ENCODE peak calls at places on chromosomes 16 and 17, in nine cellular contexts. V, R, T, P, W, E, B, C and F are unnamed samples.

GRCh38 chr16:12081048-12081404 is 104.5 kb downstream of the SNX29 start:
- DNase-seq in V (no peak), R (no peak), T (no peak), P (no peak), W (no peak), E (peak), B (no peak), C (peak), F (no peak)

GRCh38 chr17:77834170-77835115 is 124.1 kb upstream of the TNRC6C start:
- DNase-seq in V (peak), R (peak), T (peak), P (peak), W (peak), E (peak), B (peak), C (peak), F (peak)

GRCh38 chr16:65769776-65770438 is 596.6 kb upstream of the CDH5 start:
- DNase-seq in V (no peak), R (no peak), T (no peak), P (no peak), W (no peak), E (no peak), B (peak), C (no peak), F (no peak)

GRCh38 chr17:17104036-17104435 is 61.8 kb downstream of the MPRIP start:
- DNase-seq in V (no peak), R (no peak), T (no peak), P (no peak), W (no peak), E (no peak), B (no peak), C (no peak), F (no peak)

GRCh38 chr17:48588519-48588918 is 1.5 kb downstream of the HOXB3 start:
- DNase-seq in V (no peak), R (no peak), T (no peak), P (no peak), W (no peak), E (no peak), B (no peak), C (no peak), F (no peak)

GRCh38 chr17:44794699-44795413 is 35.2 kb downstream of the GJC1 start:
- DNase-seq in V (no peak), R (no peak), T (no peak), P (no peak), W (no peak), E (no peak), B (no peak), C (no peak), F (no peak)

GRCh38 chr16:11949527-11949926 is 7.7 kb upstream of the NPIPB2 start:
- DNase-seq in V (peak), R (no peak), T (no peak), P (no peak), W (no peak), E (no peak), B (peak), C (peak), F (no peak)

GRCh38 chr17:77848257-77848656 is 110.2 kb upstream of the TNRC6C start:
- DNase-seq in V (no peak), R (peak), T (no peak), P (no peak), W (no peak), E (no peak), B (peak), C (no peak), F (no peak)

GRCh38 chr17:82754297-82755208 is 2.7 kb downstream of the TBCD start:
- DNase-seq in V (no peak), R (no peak), T (no peak), P (no peak), W (no peak), E (no peak), B (peak), C (no peak), F (no peak)

GRCh38 chr17:32020943-32021617 is 13.9 kb downstream of the LRRC37B start:
- DNase-seq in V (no peak), R (no peak), T (no peak), P (no peak), W (no peak), E (no peak), B (no peak), C (no peak), F (no peak)

GRCh38 chr16:60929-61878 is 7.6 kb downstream of the SNRNP25 start:
- DNase-seq in V (no peak), R (no peak), T (no peak), P (no peak), W (no peak), E (no peak), B (no peak), C (no peak), F (peak)

GRCh38 chr16:27414803-27415431 is 12.9 kb downstream of the IL21R start:
- DNase-seq in V (no peak), R (no peak), T (no peak), P (no peak), W (no peak), E (no peak), B (no peak), C (no peak), F (no peak)

GRCh38 chr16:60646631-60647030 is 1389.6 kb downstream of the CDH8 start:
- DNase-seq in V (no peak), R (no peak), T (no peak), P (no peak), W (no peak), E (no peak), B (no peak), C (no peak), F (no peak)

GRCh38 chr17:48564200-48565023 is 13.7 kb downstream of the HOXB4 start:
- DNase-seq in V (no peak), R (no peak), T (no peak), P (no peak), W (no peak), E (no peak), B (no peak), C (peak), F (no peak)

GRCh38 chr17:35069311-35069710 is 5.8 kb upstream of the RFFL start:
- DNase-seq in V (no peak), R (no peak), T (no peak), P (no peak), W (no peak), E (no peak), B (no peak), C (no peak), F (no peak)

GRCh38 chr17:16935786-16936185 is 36.1 kb downstream of the TNFRSF13B start:
- DNase-seq in V (no peak), R (peak), T (no peak), P (no peak), W (no peak), E (peak), B (no peak), C (no peak), F (peak)

GRCh38 chr17:48054238-48055185 is 6.4 kb downstream of the NFE2L1 start:
- DNase-seq in V (no peak), R (peak), T (peak), P (peak), W (no peak), E (peak), B (peak), C (peak), F (peak)

GRCh38 chr16:80107900-80108299 is 432.9 kb upstream of the DYNLRB2 start:
- DNase-seq in V (no peak), R (no peak), T (no peak), P (no peak), W (no peak), E (no peak), B (no peak), C (no peak), F (no peak)

GRCh38 chr16:78705694-78706093 is 606.2 kb downstream of the WWOX start:
- DNase-seq in V (peak), R (no peak), T (no peak), P (no peak), W (no peak), E (no peak), B (peak), C (no peak), F (no peak)

GRCh38 chr17:42354956-42355843 is 33.0 kb downstream of the STAT3 start:
- DNase-seq in V (no peak), R (no peak), T (no peak), P (no peak), W (no peak), E (no peak), B (no peak), C (no peak), F (no peak)

GRCh38 chr17:46056800-46057304 is 57.8 kb downstream of the STH start:
- DNase-seq in V (no peak), R (no peak), T (no peak), P (peak), W (no peak), E (no peak), B (no peak), C (no peak), F (peak)

GRCh38 chr17:17412331-17412730 is 64.5 kb upstream of the MED9 start:
- DNase-seq in V (no peak), R (no peak), T (no peak), P (no peak), W (no peak), E (no peak), B (no peak), C (no peak), F (no peak)

DNA sequence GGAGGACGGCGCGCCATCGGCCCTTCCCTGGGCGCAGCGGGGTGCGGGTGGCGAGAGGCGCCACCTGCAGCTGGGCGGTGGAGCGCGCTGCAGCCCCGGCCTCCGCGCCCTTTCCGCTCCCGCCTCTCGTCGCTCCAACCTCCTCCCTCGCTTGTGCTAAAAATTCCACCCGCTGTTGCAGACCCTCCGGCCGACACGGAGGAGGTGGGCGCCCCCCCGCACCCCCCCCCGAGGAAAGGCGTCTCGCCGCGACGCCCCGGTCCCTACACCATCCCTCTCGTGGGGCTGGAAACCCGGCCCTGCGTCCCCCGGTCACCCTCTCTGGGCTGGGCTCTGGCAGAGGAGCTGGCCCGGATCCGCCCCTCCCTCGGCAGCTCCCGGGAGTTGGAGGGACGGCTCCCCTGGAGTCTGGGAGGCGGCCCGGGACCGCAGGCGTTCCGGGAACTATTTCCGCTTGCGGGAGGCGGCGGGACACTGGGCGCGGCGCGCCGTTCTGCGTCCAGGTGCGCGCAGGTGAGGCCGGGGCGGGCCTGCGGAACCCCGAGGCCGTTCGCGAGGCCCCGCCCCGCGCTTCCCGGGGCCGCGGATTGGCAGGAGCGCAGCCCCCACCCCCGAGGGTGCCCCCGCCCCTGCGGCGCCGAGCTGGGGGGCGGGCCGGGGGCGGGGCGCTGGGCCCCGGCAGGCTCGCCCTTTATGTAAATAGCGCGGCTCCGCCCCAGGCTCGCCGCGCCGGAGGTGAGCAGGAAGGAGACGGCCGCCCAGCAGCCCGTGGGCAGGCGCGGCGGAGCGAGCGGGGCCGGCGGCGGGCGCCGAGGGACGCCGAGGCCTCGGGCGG is at the start of gene LLGL2:
- DNase-seq in V (peak), R (peak), T (peak), P (no peak), W (no peak), E (peak), B (peak), C (peak), F (peak)
- TF ChIP-seq CTCF in V (peak), R (peak), T (peak), P (peak), W (peak), E (peak), B (peak), C (peak), F (peak)

GRCh38 chr17:4948997-4949320 is 629 bp upstream of the PFN1 start:
- DNase-seq in V (peak), R (peak), T (peak), P (peak), W (peak), E (peak), B (peak), C (peak), F (peak)
- H3K4me3 ChIP-seq in V (peak), R (peak), T (peak), P (peak), W (peak), E (peak), B (peak), C (peak), F (peak)

GRCh38 chr17:72661093-72661944 is 431.2 kb downstream of the SLC39A11 start:
- DNase-seq in V (no peak), R (no peak), T (no peak), P (no peak), W (no peak), E (no peak), B (no peak), C (no peak), F (no peak)
- TF ChIP-seq CTCF in V (peak), R (no peak), T (no peak), P (no peak), W (no peak), E (no peak), B (no peak), C (no peak), F (no peak)

GRCh38 chr17:78934681-78935418 is 9.7 kb upstream of the TIMP2 start:
- DNase-seq in V (no peak), R (no peak), T (no peak), P (no peak), W (no peak), E (no peak), B (no peak), C (no peak), F (no peak)
- H3K4me3 ChIP-seq in V (no peak), R (peak), T (no peak), P (no peak), W (no peak), E (no peak), B (no peak), C (no peak), F (peak)

GRCh38 chr17:5540321-5540720 is 44.0 kb downstream of the NLRP1 start:
- DNase-seq in V (no peak), R (no peak), T (no peak), P (no peak), W (no peak), E (no peak), B (no peak), C (no peak), F (no peak)

GRCh38 chr17:5544115-5544514 is 40.2 kb downstream of the NLRP1 start:
- DNase-seq in V (no peak), R (no peak), T (no peak), P (no peak), W (no peak), E (no peak), B (no peak), C (no peak), F (no peak)

GRCh38 chr17:5539286-5539685 is 45.0 kb downstream of the NLRP1 start:
- DNase-seq in V (no peak), R (no peak), T (no peak), P (no peak), W (no peak), E (no peak), B (no peak), C (no peak), F (no peak)

GRCh38 chr17:5545051-5545987 is 39.0 kb downstream of the NLRP1 start:
- DNase-seq in V (no peak), R (no peak), T (no peak), P (no peak), W (peak), E (no peak), B (no peak), C (no peak), F (no peak)

GRCh38 chr17:5541610-5542202 is 42.6 kb downstream of the NLRP1 start:
- DNase-seq in V (no peak), R (no peak), T (no peak), P (no peak), W (no peak), E (no peak), B (no peak), C (no peak), F (no peak)
- TF ChIP-seq CTCF in V (no peak), R (no peak), T (no peak), P (no peak), W (no peak), E (no peak), B (no peak), C (no peak), F (no peak)

DNA sequence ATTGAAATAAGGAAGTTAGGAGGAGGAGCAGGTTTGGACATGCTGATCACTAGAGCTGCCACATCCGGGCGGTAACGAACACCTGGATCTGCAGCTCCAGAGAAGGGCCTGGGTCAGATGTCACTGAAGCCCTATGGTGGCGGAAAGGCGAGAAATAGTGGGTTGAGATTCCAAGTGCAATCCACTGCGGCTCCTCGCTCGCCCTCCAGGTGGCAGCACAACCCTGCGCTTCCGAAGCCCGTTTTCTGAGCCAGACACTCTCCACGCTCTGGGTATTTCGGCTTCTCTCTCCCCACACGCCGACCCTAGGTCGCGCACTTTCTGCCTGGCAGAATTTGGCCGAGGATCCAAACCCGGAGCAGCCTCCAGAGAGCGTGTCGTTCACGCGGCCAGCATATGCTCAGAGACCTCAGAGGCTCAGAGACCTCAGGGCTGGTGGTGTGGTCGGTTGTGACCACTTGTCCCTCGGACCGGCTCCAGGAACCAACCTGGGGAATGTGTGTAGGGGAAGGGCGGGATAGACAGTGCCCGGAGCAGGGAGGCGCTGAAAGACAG is 922 bp upstream of the SLC2A4 start:
- DNase-seq in V (peak), R (peak), T (peak), P (peak), W (peak), E (peak), B (peak), C (peak), F (peak)
- H3K4me3 ChIP-seq in V (peak), R (peak), T (peak), P (peak), W (peak), E (no peak), B (peak), C (peak), F (peak)

DNA sequence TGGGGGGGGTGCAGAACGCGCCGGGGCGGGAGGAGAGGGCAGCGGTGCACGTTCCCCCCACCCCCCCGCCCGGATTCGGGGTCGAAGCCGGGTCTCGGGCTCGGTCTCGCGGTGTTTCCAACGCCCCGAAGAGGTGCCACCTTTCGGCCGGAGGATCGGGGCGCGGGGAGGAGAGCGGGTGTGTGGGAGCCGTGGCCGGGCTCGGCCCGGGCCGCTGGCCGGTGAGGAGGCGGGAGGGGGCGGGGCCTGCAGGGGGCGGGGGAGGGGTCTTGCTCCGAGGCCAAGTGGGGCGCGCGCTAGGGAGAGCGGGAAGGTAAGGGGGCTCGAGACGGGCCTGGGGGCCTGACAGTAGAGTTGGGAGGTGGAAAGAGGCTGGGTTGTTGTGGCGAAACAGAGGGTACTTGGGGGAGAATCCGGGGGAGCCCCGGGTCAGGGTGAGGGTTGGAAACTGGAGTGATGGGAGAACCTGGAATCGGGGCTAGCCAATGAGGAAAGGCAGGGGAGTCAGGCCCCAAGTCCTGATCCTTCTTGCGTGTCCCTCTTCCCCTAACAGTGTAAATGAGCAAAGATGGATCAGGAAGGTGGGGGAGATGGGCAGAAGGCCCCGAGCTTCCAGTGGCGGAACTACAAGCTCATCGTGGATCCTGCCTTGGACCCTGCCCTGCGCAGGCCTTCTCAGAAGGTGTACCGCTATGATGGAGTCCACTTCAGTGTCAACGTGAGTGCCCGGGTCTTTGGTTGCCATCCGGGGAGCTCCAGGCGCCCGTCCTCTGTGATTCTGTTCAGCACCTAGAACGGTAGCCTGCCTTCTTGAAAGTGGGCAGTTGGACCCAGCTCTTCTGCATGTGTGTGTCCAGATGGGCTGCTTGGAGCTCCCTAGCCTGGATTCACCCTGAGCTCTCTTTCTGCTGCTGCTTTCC is 870 bp downstream of the SETD1A start:
- DNase-seq in V (peak), R (peak), T (peak), P (no peak), W (no peak), E (peak), B (peak), C (peak), F (peak)
- TF ChIP-seq CTCF in V (no peak), R (no peak), T (no peak), P (no peak), W (no peak), E (no peak), B (no peak), C (no peak), F (no peak)